ENCODE peak calls at places on chromosomes 3 and 15, in five cellular contexts. D is SJSA1, U is fibroblast of the aortic adventitia, R is GM06990, Z is cardiac fibroblast. C is an unnamed sample.

GRCh38 chr3:28028554-28028953 is 212.9 kb upstream of the CMC1 start:
- DNase-seq in R (no peak), Z (no peak), D (no peak), U (no peak), C (no peak)

GRCh38 chr3:58432905-58433304 is 727 bp downstream of the PDHB start:
- DNase-seq in R (no peak), Z (no peak), D (no peak), U (no peak), C (no peak)

GRCh38 chr3:160480931-160481330 is 31.3 kb upstream of the TRIM59 start:
- DNase-seq in R (no peak), D (peak), Z (no peak), U (no peak), C (no peak)

GRCh38 chr3:57436195-57436761 is 107.9 kb downstream of the DNAH12 start:
- DNase-seq in R (no peak), U (no peak), D (no peak), Z (no peak), C (no peak)

GRCh38 chr3:150682819-150683218 is 20.9 kb downstream of the ERICH6 start:
- DNase-seq in R (no peak), D (no peak), Z (no peak), U (no peak), C (no peak)

GRCh38 chr3:169147246-169148008 is 516.1 kb downstream of the MECOM start:
- DNase-seq in Z (peak), U (peak), D (peak), R (peak), C (no peak)

GRCh38 chr15:74007820-74008371 is 13.4 kb downstream of the PML start:
- DNase-seq in R (no peak), Z (no peak), D (no peak), U (no peak), C (no peak)

GRCh38 chr3:5002174-5002870 is 23.1 kb downstream of the BHLHE40 start:
- DNase-seq in Z (no peak), R (no peak), U (no peak), D (no peak), C (peak)

GRCh38 chr3:152309535-152310317 is 41.0 kb downstream of the MBNL1 start:
- DNase-seq in R (no peak), U (peak), Z (peak), D (no peak), C (peak)

GRCh38 chr3:47113669-47114365 is 50.1 kb downstream of the SETD2 start:
- DNase-seq in R (peak), D (no peak), U (peak), Z (no peak), C (no peak)

GRCh38 chr15:87267798-87268197 is 988.7 kb downstream of the NTRK3 start:
- DNase-seq in U (peak), Z (peak), R (no peak), D (no peak), C (no peak)

GRCh38 chr3:107588217-107588616 is 65.5 kb downstream of the BBX start:
- DNase-seq in Z (no peak), U (no peak), R (no peak), D (no peak), C (no peak)

GRCh38 chr3:182182531-182182968 is 470.8 kb downstream of the SOX2 start:
- DNase-seq in R (peak), D (no peak), Z (no peak), U (no peak), C (no peak)

DNA sequence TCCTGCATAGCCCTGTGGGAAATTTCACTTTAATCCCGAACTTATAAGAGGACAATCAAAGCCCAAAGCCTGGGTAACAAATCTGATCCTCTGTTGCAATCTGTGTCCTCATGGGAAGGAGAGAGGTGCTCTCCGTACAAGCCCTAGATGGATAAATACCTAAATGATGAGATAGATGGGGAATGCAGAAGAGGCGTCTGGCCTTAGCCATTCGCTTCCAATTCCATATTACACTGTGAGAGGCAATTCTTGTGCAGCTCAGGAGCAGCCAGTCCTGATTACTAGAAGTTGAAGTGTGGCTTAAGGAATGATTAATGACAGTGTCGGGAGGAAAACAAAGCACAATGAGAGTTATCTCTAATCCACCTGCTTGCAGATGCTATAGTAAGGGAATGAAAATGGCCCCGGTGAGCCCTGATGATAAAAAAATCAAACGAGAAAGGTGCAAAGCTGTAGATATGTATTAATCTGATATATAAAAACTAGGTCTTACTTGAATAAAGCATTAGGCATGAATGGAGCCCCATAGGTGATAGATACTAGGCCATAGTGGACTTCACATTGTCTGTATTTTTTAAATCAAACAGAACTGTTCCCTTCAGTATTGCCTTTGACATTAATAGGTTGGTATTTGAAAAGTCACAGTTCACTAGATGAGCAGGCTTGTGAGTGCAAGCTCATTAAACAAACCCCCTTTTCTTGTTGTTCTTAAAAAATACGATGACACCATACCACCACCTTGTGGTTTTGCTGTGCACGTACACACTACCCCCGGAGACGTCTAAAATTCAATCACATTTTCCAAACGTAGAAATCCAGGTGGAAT is 54.2 kb upstream of the TMCO5A start:
- DNase-seq in D (no peak), U (peak), Z (peak), R (peak), C (no peak)
- H3K4me3 ChIP-seq in D (no peak), U (no peak), Z (no peak), R (no peak), C (no peak)

GRCh38 chr15:58137686-58138085 is 495 bp upstream of the AQP9 start:
- DNase-seq in D (no peak), Z (no peak), R (no peak), U (no peak), C (no peak)

GRCh38 chr15:58138106-58138505 is at the start of gene AQP9:
- DNase-seq in D (no peak), U (no peak), Z (no peak), R (no peak), C (no peak)

GRCh38 chr15:58142827-58143226 is 4.6 kb downstream of the AQP9 start:
- DNase-seq in D (no peak), U (no peak), Z (no peak), R (no peak), C (no peak)

GRCh38 chr15:58141894-58142293 is 3.7 kb downstream of the AQP9 start:
- DNase-seq in D (no peak), Z (no peak), R (no peak), U (no peak), C (no peak)

DNA sequence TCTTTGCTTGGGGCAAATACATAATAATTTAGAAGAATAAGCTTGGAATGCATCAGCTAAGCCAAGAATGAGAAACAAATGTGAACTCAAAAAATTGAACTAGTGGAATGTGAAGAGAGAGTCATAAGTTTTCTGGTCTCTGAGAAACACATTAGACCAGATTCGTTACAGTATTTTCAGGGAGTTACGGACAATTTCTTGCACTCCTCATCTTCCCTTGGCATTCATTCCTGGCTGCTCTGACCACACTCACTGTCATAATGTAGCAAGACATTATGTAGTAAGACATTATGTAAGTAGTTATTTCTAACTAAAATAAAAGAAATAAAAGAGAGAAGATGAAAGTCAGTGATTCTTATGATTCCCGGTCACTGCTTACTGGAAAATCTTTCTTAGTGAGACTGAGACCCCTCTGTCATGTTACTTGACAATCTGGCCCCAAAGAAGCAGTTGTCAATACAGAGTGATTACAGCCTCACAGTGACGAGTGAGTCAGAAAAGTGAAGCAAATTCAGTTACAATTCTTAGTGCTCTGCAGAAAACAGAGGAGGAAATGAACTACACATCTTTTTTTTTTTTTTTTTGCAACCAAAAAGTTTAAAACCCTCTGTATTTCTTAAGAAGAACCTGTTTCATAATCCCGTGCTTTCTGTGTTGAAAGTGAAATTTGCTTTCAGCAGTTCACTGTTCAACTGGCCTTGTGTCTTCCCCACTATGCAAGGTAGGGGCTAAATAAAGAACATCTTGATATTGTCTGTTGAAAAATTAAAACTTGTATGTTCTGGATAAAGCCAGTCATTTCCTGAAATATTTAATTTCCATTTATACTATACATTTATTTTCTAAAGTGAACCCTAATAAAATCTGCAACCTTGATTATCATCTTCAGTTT is 1.7 kb downstream of the AQP9 start:
- DNase-seq in Z (peak), D (no peak), U (peak), R (no peak), C (no peak)
- H3K4me3 ChIP-seq in Z (no peak), D (no peak), U (no peak), R (no peak), C (no peak)

GRCh38 chr15:31840849-31841476 is 189.4 kb upstream of the CHRNA7 start:
- DNase-seq in D (no peak), U (no peak), Z (no peak), R (no peak), C (no peak)
- H3K4me3 ChIP-seq in D (no peak), U (no peak), Z (no peak), R (no peak), C (no peak)

GRCh38 chr3:130733236-130733884 is 13.3 kb downstream of the PIK3R4 start:
- DNase-seq in R (no peak), U (no peak), Z (peak), D (no peak), C (no peak)
- H3K4me3 ChIP-seq in R (no peak), U (no peak), Z (no peak), D (no peak), C (no peak)

GRCh38 chr15:77402740-77403379 is 17.0 kb downstream of the PEAK1 start:
- DNase-seq in U (peak), Z (peak), D (no peak), R (no peak), C (no peak)
- H3K4me3 ChIP-seq in U (no peak), Z (no peak), D (no peak), R (no peak), C (no peak)

GRCh38 chr15:70853855-70854668 is at the start of gene LARP6:
- DNase-seq in D (peak), Z (peak), U (peak), R (peak), C (peak)

GRCh38 chr15:70854669-70854976 is 666 bp upstream of the LARP6 start:
- DNase-seq in D (no peak), U (peak), R (no peak), Z (peak), C (no peak)

GRCh38 chr15:70851889-70852288 is 2.1 kb downstream of the LARP6 start:
- DNase-seq in U (no peak), R (no peak), D (no peak), Z (no peak), C (no peak)

GRCh38 chr15:70853270-70853854 is 595 bp downstream of the LARP6 start:
- DNase-seq in D (peak), Z (peak), U (peak), R (peak), C (no peak)

DNA sequence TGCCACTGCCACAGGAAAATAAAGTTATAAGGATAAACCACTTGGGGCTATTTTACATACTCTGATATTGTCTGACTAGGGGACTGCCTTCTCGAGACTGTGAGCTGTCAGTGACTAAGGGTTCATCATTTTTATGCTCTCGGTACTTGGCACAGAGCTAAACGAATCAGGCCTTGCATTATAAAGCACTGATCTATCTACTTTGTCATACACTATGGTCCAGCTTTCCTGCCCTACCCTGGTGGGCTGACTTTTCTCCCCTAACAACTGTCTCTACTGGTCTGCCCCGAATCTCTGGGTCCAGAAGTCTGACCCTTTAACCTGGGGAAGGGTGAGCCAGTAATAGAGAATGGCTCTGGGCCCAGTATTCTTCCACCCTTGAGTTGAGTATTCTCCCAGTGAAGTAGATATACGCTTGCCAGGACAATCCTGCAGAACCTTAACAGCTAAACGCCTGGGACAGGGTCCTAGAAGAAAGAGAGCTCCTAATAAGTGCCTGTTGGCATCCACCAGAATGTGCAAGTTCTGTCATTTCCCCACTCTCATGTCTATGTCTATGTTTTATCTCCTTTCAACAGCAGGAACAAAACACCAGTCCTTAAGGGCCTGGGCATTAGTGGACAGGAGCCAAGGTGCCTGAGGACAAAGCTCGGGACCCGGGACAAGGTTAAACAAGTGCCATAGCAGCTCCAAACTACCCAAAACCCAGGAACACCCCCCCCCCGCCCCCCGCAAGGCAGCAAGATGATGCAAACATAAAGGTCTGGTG is 1.3 kb downstream of the LARP6 start:
- DNase-seq in U (peak), Z (peak), R (no peak), D (no peak), C (no peak)
- H3K4me3 ChIP-seq in U (peak), Z (peak), R (peak), D (peak), C (no peak)